ENCODE peak calls at places on chromosome 2, in seven cellular contexts. M is frontal cortex; Y is stimulated activated CD4-positive, alpha-beta T cell treated with anti-CD3 and anti-CD28 coated beads, Interleukin-4, amount 100 ng/mL, for 48 hours; I is NCI-H69; V is activated CD8-positive, alpha-beta memory T cell treated with anti-CD3 and anti-CD28 coated beads, Interleukin-2, amount 10 ng/mL, durations not matched to agents 7 days and 5 days; Q is stomach; O is brain microvascular endothelial cell. K is an unnamed sample.

GRCh38 chr2:124810132-124810531 is 785.0 kb downstream of the CNTNAP5 start:
- DNase-seq in M (no peak), Y (no peak), I (no peak), V (no peak), Q (no peak), O (no peak), K (no peak)

GRCh38 chr2:134021830-134022524 is 231.9 kb upstream of the MGAT5 start:
- DNase-seq in M (no peak), Y (no peak), I (no peak), V (no peak), Q (no peak), O (no peak), K (no peak)

GRCh38 chr2:174023591-174024523 is 58.7 kb upstream of the SP3 start:
- DNase-seq in M (no peak), Y (peak; percentile 56), I (peak; percentile 38), V (no peak), Q (peak; percentile 45), O (peak; percentile 88), K (no peak)

GRCh38 chr2:1136071-1136470 is 185.4 kb downstream of the SNTG2 start:
- DNase-seq in M (no peak), Y (no peak), I (no peak), V (no peak), Q (no peak), O (no peak), K (no peak)

GRCh38 chr2:173669271-173669853 is 295.8 kb downstream of the SP3 start:
- DNase-seq in M (no peak), Y (no peak), I (no peak), V (no peak), Q (no peak), O (no peak), K (no peak)

GRCh38 chr2:206296128-206296527 is 21.7 kb downstream of the ZDBF2 start:
- DNase-seq in M (no peak), Y (no peak), I (no peak), V (no peak), Q (no peak), O (peak; percentile 90), K (no peak)

GRCh38 chr2:216739035-216739434 is 43.7 kb upstream of the IGFBP5 start:
- DNase-seq in M (no peak), Y (no peak), I (peak; percentile 92), V (no peak), Q (no peak), O (no peak), K (peak; percentile 58)

GRCh38 chr2:161316686-161317085 is 8.5 kb downstream of the PSMD14 start:
- DNase-seq in M (no peak), Y (no peak), I (no peak), V (no peak), Q (no peak), O (no peak), K (no peak)

GRCh38 chr2:1653137-1653789 is 91.1 kb downstream of the PXDN start:
- DNase-seq in M (no peak), Y (no peak), I (no peak), V (no peak), Q (peak; percentile 32), O (peak; percentile 97), K (no peak)

GRCh38 chr2:102258025-102258385 is 53.4 kb upstream of the IL1RL1 start:
- DNase-seq in M (no peak), Y (no peak), I (no peak), V (no peak), Q (no peak), O (no peak), K (no peak)

GRCh38 chr2:9266711-9267110 is 60.1 kb downstream of the ASAP2 start:
- DNase-seq in M (no peak), Y (no peak), I (no peak), V (no peak), Q (no peak), O (no peak), K (no peak)

GRCh38 chr2:38187416-38188127 is 111.6 kb upstream of the CYP1B1 start:
- DNase-seq in M (no peak), Y (no peak), I (peak; percentile 8), V (no peak), Q (peak; percentile 28), O (peak; percentile 80), K (no peak)

GRCh38 chr2:100603945-100604633 is 41.3 kb downstream of the PDCL3 start:
- DNase-seq in M (no peak), Y (no peak), I (no peak), V (no peak), Q (no peak), O (no peak), K (no peak)

GRCh38 chr2:163341426-163341825 is 394.4 kb downstream of the FIGN start:
- DNase-seq in M (no peak), Y (no peak), I (peak; percentile 74), V (no peak), Q (no peak), O (peak; percentile 60), K (no peak)

GRCh38 chr2:134081238-134081637 is 172.6 kb upstream of the MGAT5 start:
- DNase-seq in M (no peak), Y (no peak), I (no peak), V (no peak), Q (no peak), O (no peak), K (no peak)

GRCh38 chr2:60804473-60804872 is 48.4 kb downstream of the PAPOLG start:
- DNase-seq in M (no peak), Y (no peak), I (no peak), V (no peak), Q (no peak), O (no peak), K (peak; percentile 62)

K was measured in vagina.